ENCODE peak calls at places on chromosomes 13 and 19, in four cellular contexts. Q is stromal cell of bone marrow, Y is renal cortical epithelial cell, V is NCI-H2029 treated with DMSO at 0.1 percent for 48 hours. C is an unnamed sample.

GRCh38 chr13:22561581-22561980 is 619.2 kb upstream of the SGCG start:
- DNase-seq in Q (no peak), Y (no peak), V (no peak), C (peak; percentile 6)

GRCh38 chr13:38661276-38661675 is 25.6 kb upstream of the FREM2 start:
- DNase-seq in Q (no peak), Y (no peak), V (no peak), C (no peak)

GRCh38 chr19:47765522-47766358 is 12.8 kb upstream of the SELENOW start:
- DNase-seq in Q (no peak), Y (no peak), V (peak; percentile 14), C (no peak)

GRCh38 chr19:9885077-9885552 is 50.0 kb downstream of the PIN1 start:
- DNase-seq in Q (peak; percentile 77), Y (no peak), V (no peak), C (no peak)

GRCh38 chr19:31266196-31266595 is 83.0 kb downstream of the TSHZ3 start:
- DNase-seq in Q (no peak), Y (no peak), V (no peak), C (no peak)

GRCh38 chr13:94495806-94496205 is 16.3 kb upstream of the DCT start:
- DNase-seq in Q (no peak), Y (no peak), V (no peak), C (no peak)

GRCh38 chr19:7857727-7858701 is 16.2 kb downstream of the PRR36 start:
- DNase-seq in Q (no peak), Y (no peak), V (no peak), C (no peak)

GRCh38 chr19:41936961-41937360 is 8.7 kb upstream of the ERFL start:
- DNase-seq in Q (no peak), Y (no peak), V (no peak), C (no peak)

GRCh38 chr13:28611654-28612131 is 47.2 kb upstream of the POMP start:
- DNase-seq in Q (no peak), Y (no peak), V (no peak), C (no peak)

GRCh38 chr19:18668744-18669523 is 14.5 kb upstream of the CRTC1 start:
- DNase-seq in Q (no peak), Y (no peak), V (no peak), C (no peak)

GRCh38 chr19:23996549-23996948 is 81.9 kb downstream of the ZNF726 start:
- DNase-seq in Q (no peak), Y (no peak), V (no peak), C (no peak)

GRCh38 chr19:38740252-38740592 is 4.1 kb downstream of the CAPN12 start:
- DNase-seq in Q (no peak), Y (no peak), V (no peak), C (no peak)

GRCh38 chr13:67574320-67575233 is 344.4 kb upstream of the PCDH9 start:
- DNase-seq in Q (no peak), Y (peak; percentile 59), V (no peak), C (no peak)

GRCh38 chr13:33787051-33787591 is 30.8 kb upstream of the RFC3 start:
- DNase-seq in Q (no peak), Y (peak; percentile 21), V (no peak), C (no peak)

GRCh38 chr19:18167975-18168645 is 5.5 kb upstream of the IFI30 start:
- DNase-seq in Q (no peak), Y (no peak), V (no peak), C (no peak)

GRCh38 chr13:98451676-98452105 is 125.2 kb downstream of the STK24 start:
- DNase-seq in Q (peak; percentile 80), Y (no peak), V (no peak), C (peak; percentile 77)

GRCh38 chr19:38734426-38735256 is 9.6 kb downstream of the CAPN12 start:
- DNase-seq in Q (no peak), Y (peak; percentile 38), V (peak; percentile 8), C (no peak)

GRCh38 chr19:16061943-16062342 is 14.4 kb upstream of the TPM4 start:
- DNase-seq in Q (no peak), Y (no peak), V (no peak), C (no peak)

GRCh38 chr19:16571689-16572331 is 405 bp downstream of the SLC35E1 start:
- DNase-seq in Q (no peak), Y (no peak), V (no peak), C (no peak)

GRCh38 chr19:53626941-53627340 is 4.9 kb upstream of the DPRX start:
- DNase-seq in Q (no peak), Y (no peak), V (no peak), C (no peak)

GRCh38 chr19:56663931-56664500 is 7.5 kb downstream of the ZNF835 start:
- DNase-seq in Q (no peak), Y (no peak), V (no peak), C (no peak)

GRCh38 chr13:21673592-21674270 is 2.9 kb downstream of the FGF9 start:
- DNase-seq in Q (no peak), Y (no peak), V (no peak), C (no peak)

GRCh38 chr13:51494151-51494550 is 41.3 kb upstream of the INTS6 start:
- DNase-seq in Q (no peak), Y (peak; percentile 64), V (no peak), C (peak; percentile 23)

GRCh38 chr19:1132625-1133383 is 29.0 kb downstream of the GPX4 start:
- DNase-seq in Q (no peak), Y (no peak), V (no peak), C (no peak)

GRCh38 chr13:50887153-50887552 is 22.4 kb upstream of the RNASEH2B start:
- DNase-seq in Q (no peak), Y (no peak), V (no peak), C (no peak)

GRCh38 chr13:42073683-42074082 is 25.2 kb downstream of the DGKH start:
- DNase-seq in Q (no peak), Y (no peak), V (no peak), C (no peak)

GRCh38 chr19:16378291-16378889 is 53.8 kb downstream of the KLF2 start:
- DNase-seq in Q (no peak), Y (no peak), V (no peak), C (no peak)

GRCh38 chr13:98468352-98468751 is 108.6 kb downstream of the STK24 start:
- DNase-seq in Q (no peak), Y (no peak), V (no peak), C (no peak)

GRCh38 chr13:113333076-113333475 is 30.9 kb downstream of the GRTP1 start:
- DNase-seq in Q (no peak), Y (no peak), V (no peak), C (no peak)

GRCh38 chr19:44643605-44644390 is at the start of gene PVR:
- DNase-seq in Q (no peak), Y (peak; percentile 64), V (peak; percentile 21), C (peak; percentile 66)

GRCh38 chr19:48509467-48510194 is 2.0 kb downstream of the LMTK3 start:
- DNase-seq in Q (no peak), Y (no peak), V (no peak), C (no peak)

GRCh38 chr19:46766569-46767317 is 20.5 kb upstream of the STRN4 start:
- DNase-seq in Q (no peak), Y (no peak), V (peak; percentile 26), C (no peak)

GRCh38 chr19:51572908-51573307 is 1.8 kb downstream of the ZNF175 start:
- DNase-seq in Q (peak; percentile 63), Y (peak; percentile 32), V (no peak), C (peak; percentile 42)

GRCh38 chr19:14428882-14429416 is 4.2 kb upstream of the PKN1 start:
- DNase-seq in Q (no peak), Y (no peak), V (no peak), C (no peak)

GRCh38 chr13:79915386-79915785 is 425.5 kb downstream of the SPRY2 start:
- DNase-seq in Q (no peak), Y (no peak), V (no peak), C (no peak)

GRCh38 chr13:111610879-111611278 is 290.4 kb downstream of the TEX29 start:
- DNase-seq in Q (no peak), Y (no peak), V (no peak), C (no peak)

GRCh38 chr19:15551183-15552004 is 43.1 kb downstream of the CYP4F22 start:
- DNase-seq in Q (no peak), Y (no peak), V (peak; percentile 52), C (no peak)

GRCh38 chr19:3125900-3126524 is 9.8 kb upstream of the GNA15 start:
- DNase-seq in Q (no peak), Y (peak; percentile 25), V (peak; percentile 28), C (peak; percentile 14)